ENCODE peak calls at places on chromosome 12, in five cellular contexts. S, N, M, U and C are unnamed samples.

GRCh38 chr12:101597164-101597563 is 2.4 kb downstream of the MYBPC1 start:
- DNase-seq in S (no peak), M (no peak), N (no peak), U (no peak), C (no peak)

GRCh38 chr12:50215033-50215432 is 47.9 kb upstream of the CERS5 start:
- DNase-seq in M (no peak), S (no peak), U (no peak), N (no peak), C (no peak)

GRCh38 chr12:93060666-93061413 is 131.7 kb upstream of the EEA1 start:
- DNase-seq in N (no peak), S (peak; percentile 25), U (no peak), M (no peak), C (no peak)

GRCh38 chr12:43289412-43289811 is 262.6 kb downstream of the ADAMTS20 start:
- DNase-seq in U (no peak), S (no peak), N (no peak), M (no peak), C (no peak)

GRCh38 chr12:2306686-2307249 is 254.0 kb downstream of the CACNA1C start:
- DNase-seq in S (no peak), N (no peak), U (no peak), M (no peak), C (no peak)

GRCh38 chr12:87667378-87667777 is 361.8 kb downstream of the C12orf50 start:
- DNase-seq in S (no peak), U (no peak), M (no peak), N (no peak), C (peak; percentile 25)

GRCh38 chr12:106311139-106311538 is 8.6 kb downstream of the TCP11L2 start:
- DNase-seq in U (no peak), M (no peak), N (no peak), S (no peak), C (no peak)

GRCh38 chr12:21644516-21644915 is 13.1 kb downstream of the LDHB start:
- DNase-seq in M (no peak), N (no peak), S (no peak), U (no peak), C (no peak)

GRCh38 chr12:68180792-68181744 is 21.5 kb upstream of the IFNG start:
- DNase-seq in M (no peak), N (peak; percentile 15), U (no peak), S (no peak), C (no peak)

GRCh38 chr12:11661491-11662085 is 12.1 kb downstream of the ETV6 start:
- DNase-seq in M (no peak), S (no peak), N (no peak), U (no peak), C (no peak)

GRCh38 chr12:46915861-46916260 is 90.1 kb upstream of the SLC38A4 start:
- DNase-seq in S (no peak), U (no peak), N (no peak), M (no peak), C (no peak)

GRCh38 chr12:2624543-2625266 is 170.1 kb upstream of the FKBP4 start:
- DNase-seq in M (no peak), U (no peak), S (peak; percentile 72), N (no peak), C (no peak)

GRCh38 chr12:54588110-54588831 is at the start of gene PPP1R1A:
- DNase-seq in M (no peak), U (no peak), S (peak; percentile 93), N (no peak), C (peak; percentile 64)

GRCh38 chr12:113239811-113240331 is 18.6 kb downstream of the TPCN1 start:
- DNase-seq in S (no peak), N (no peak), M (no peak), U (no peak), C (peak; percentile 17)

GRCh38 chr12:2498961-2499500 is 295.7 kb upstream of the FKBP4 start:
- DNase-seq in N (no peak), S (no peak), M (no peak), U (no peak), C (no peak)

GRCh38 chr12:113932411-113933196 is 33.5 kb downstream of the RBM19 start:
- DNase-seq in S (peak; percentile 57), N (no peak), M (no peak), U (no peak), C (peak; percentile 54)

GRCh38 chr12:88737838-88738472 is 157.7 kb upstream of the KITLG start:
- DNase-seq in U (no peak), S (no peak), N (no peak), M (no peak), C (no peak)

GRCh38 chr12:110649341-110649847 is 35.5 kb downstream of the TCTN1 start:
- DNase-seq in N (no peak), M (no peak), U (no peak), S (no peak), C (no peak)

GRCh38 chr12:22190969-22191368 is 143.5 kb downstream of the ST8SIA1 start:
- DNase-seq in U (no peak), M (no peak), N (no peak), S (no peak), C (no peak)

GRCh38 chr12:125228519-125229260 is 163.5 kb downstream of the AACS start:
- DNase-seq in U (no peak), M (no peak), S (peak; percentile 53), N (no peak), C (no peak)

GRCh38 chr12:76554411-76555225 is 5.0 kb downstream of the OSBPL8 start:
- DNase-seq in U (no peak), M (no peak), N (no peak), S (no peak), C (no peak)

GRCh38 chr12:54870048-54870447 is 15.7 kb downstream of the MUCL1 start:
- DNase-seq in U (no peak), M (no peak), S (no peak), N (no peak), C (no peak)

GRCh38 chr12:131055596-131056233 is 102.0 kb downstream of the ADGRD1 start:
- DNase-seq in N (no peak), M (no peak), S (no peak), U (no peak), C (no peak)

GRCh38 chr12:92136883-92137582 is 8.6 kb downstream of the BTG1 start:
- DNase-seq in U (no peak), M (no peak), S (no peak), N (no peak), C (no peak)

GRCh38 chr12:21527451-21528180 is 1.5 kb downstream of the SPX start:
- DNase-seq in S (peak; percentile 78), N (peak; percentile 50), U (no peak), M (peak; percentile 36), C (peak; percentile 87)